ENCODE peak calls at places on chromosomes 3 and 15, in four cellular contexts. Z is amniotic stem cell, N is left ventricle myocardium inferior, E is astrocyte of the spinal cord. M is an unnamed sample.

GRCh38 chr15:63226155-63226883 is 36.9 kb downstream of the RAB8B start:
- DNase-seq in Z (no peak), N (no peak), E (no peak), M (no peak)

GRCh38 chr3:127698264-127699097 is 25.7 kb downstream of the ABTB1 start:
- DNase-seq in Z (no peak), N (peak), E (peak), M (peak)

GRCh38 chr3:107958151-107958550 is 132.7 kb downstream of the CD47 start:
- DNase-seq in Z (no peak), N (no peak), E (no peak), M (no peak)

GRCh38 chr3:98343647-98344507 is 9.8 kb upstream of the OR5K4 start:
- DNase-seq in Z (no peak), N (no peak), E (peak), M (no peak)

GRCh38 chr3:72960812-72961518 is 35.6 kb upstream of the PPP4R2 start:
- DNase-seq in Z (no peak), N (peak), E (no peak), M (no peak)

GRCh38 chr3:30511524-30512278 is 94.7 kb upstream of the TGFBR2 start:
- DNase-seq in Z (peak), N (no peak), E (peak), M (no peak)

GRCh38 chr15:39828374-39828931 is 45.8 kb upstream of the FSIP1 start:
- DNase-seq in Z (no peak), N (no peak), E (peak), M (no peak)

GRCh38 chr3:126654571-126655393 is at the start of gene TXNRD3:
- DNase-seq in Z (peak), N (peak), E (peak), M (peak)

GRCh38 chr15:79994651-79995050 is 23.7 kb upstream of the BCL2A1 start:
- DNase-seq in Z (no peak), N (no peak), E (no peak), M (no peak)

GRCh38 chr3:121894191-121894990 is at the start of gene SLC15A2:
- DNase-seq in Z (no peak), N (no peak), E (peak), M (no peak)

GRCh38 chr15:74377831-74378766 is 10.7 kb upstream of the CYP11A1 start:
- DNase-seq in Z (no peak), N (no peak), E (no peak), M (no peak)

GRCh38 chr3:55362206-55362960 is 124.7 kb downstream of the WNT5A start:
- DNase-seq in Z (no peak), N (no peak), E (peak), M (no peak)

GRCh38 chr3:186807231-186807630 is 949 bp upstream of the RFC4 start:
- DNase-seq in Z (no peak), N (no peak), E (no peak), M (no peak)

GRCh38 chr3:64266065-64266874 is 41.0 kb upstream of the PRICKLE2 start:
- DNase-seq in Z (peak), N (no peak), E (peak), M (no peak)

GRCh38 chr15:92521624-92522008 is 127.9 kb downstream of the ST8SIA2 start:
- DNase-seq in Z (peak), N (peak), E (peak), M (peak)

GRCh38 chr3:138206196-138206595 is 19.1 kb downstream of the ARMC8 start:
- DNase-seq in Z (no peak), N (no peak), E (no peak), M (no peak)

GRCh38 chr3:191721983-191722382 is 261.0 kb downstream of the PYDC2 start:
- DNase-seq in Z (no peak), N (no peak), E (peak), M (no peak)

M was measured in tibial artery.